ENCODE peak calls at places on chromosomes 3 and 15, in seven cellular contexts. One of them, this sample, is unnamed.

GRCh38 chr3:13073042-13073906 is at the start of gene IQSEC1:
- DNase-seq in spleen: peak; percentile 94
- DNase-seq in ovary: peak; percentile 66
- DNase-seq in transverse colon: peak; percentile 65
- DNase-seq in breast epithelium: no peak
- DNase-seq in GM12892: peak; percentile 86
- DNase-seq in body of pancreas: peak; percentile 31
- DNase-seq in this sample: no peak

GRCh38 chr3:42803800-42804112 is 534 bp downstream of the HIGD1A start:
- DNase-seq in ovary: peak; percentile 64
- DNase-seq in body of pancreas: peak; percentile 49
- DNase-seq in GM12892: peak; percentile 24
- DNase-seq in transverse colon: peak; percentile 39
- DNase-seq in breast epithelium: no peak
- DNase-seq in spleen: peak; percentile 89
- DNase-seq in this sample: peak; percentile 72

GRCh38 chr3:25384471-25384870 is 43.6 kb upstream of the RARB start:
- DNase-seq in ovary: no peak
- DNase-seq in body of pancreas: no peak
- DNase-seq in GM12892: no peak
- DNase-seq in breast epithelium: no peak
- DNase-seq in transverse colon: no peak
- DNase-seq in spleen: no peak
- DNase-seq in this sample: no peak

GRCh38 chr3:14528081-14528480 is 12.1 kb downstream of the GRIP2 start:
- DNase-seq in body of pancreas: no peak
- DNase-seq in spleen: no peak
- DNase-seq in ovary: no peak
- DNase-seq in transverse colon: no peak
- DNase-seq in breast epithelium: no peak
- DNase-seq in GM12892: no peak
- DNase-seq in this sample: no peak

GRCh38 chr3:156535162-156535627 is 19.7 kb downstream of the SSR3 start:
- DNase-seq in spleen: no peak
- DNase-seq in body of pancreas: peak; percentile 79
- DNase-seq in transverse colon: peak; percentile 51
- DNase-seq in ovary: peak; percentile 59
- DNase-seq in breast epithelium: no peak
- DNase-seq in GM12892: no peak
- DNase-seq in this sample: no peak

GRCh38 chr3:63655519-63655918 is 3.0 kb downstream of the SNTN start:
- DNase-seq in breast epithelium: no peak
- DNase-seq in body of pancreas: no peak
- DNase-seq in transverse colon: no peak
- DNase-seq in GM12892: no peak
- DNase-seq in spleen: no peak
- DNase-seq in ovary: no peak
- DNase-seq in this sample: no peak

GRCh38 chr3:111758642-111759041 is 100.4 kb upstream of the PHLDB2 start:
- DNase-seq in spleen: no peak
- DNase-seq in transverse colon: no peak
- DNase-seq in breast epithelium: no peak
- DNase-seq in ovary: no peak
- DNase-seq in body of pancreas: no peak
- DNase-seq in GM12892: no peak
- DNase-seq in this sample: no peak

GRCh38 chr3:112308151-112308911 is 14.3 kb upstream of the SLC9C1 start:
- DNase-seq in GM12892: no peak
- DNase-seq in breast epithelium: no peak
- DNase-seq in transverse colon: no peak
- DNase-seq in body of pancreas: peak; percentile 31
- DNase-seq in ovary: no peak
- DNase-seq in spleen: no peak
- DNase-seq in this sample: no peak

GRCh38 chr3:125357837-125358236 is 17.3 kb downstream of the ZNF148 start:
- DNase-seq in ovary: no peak
- DNase-seq in breast epithelium: no peak
- DNase-seq in transverse colon: no peak
- DNase-seq in spleen: no peak
- DNase-seq in GM12892: no peak
- DNase-seq in body of pancreas: no peak
- DNase-seq in this sample: no peak

GRCh38 chr3:125356140-125357026 is 18.7 kb downstream of the ZNF148 start:
- DNase-seq in transverse colon: no peak
- DNase-seq in spleen: no peak
- DNase-seq in ovary: no peak
- DNase-seq in body of pancreas: no peak
- DNase-seq in GM12892: no peak
- DNase-seq in breast epithelium: no peak
- DNase-seq in this sample: no peak

GRCh38 chr3:125359700-125360099 is 15.4 kb downstream of the ZNF148 start:
- DNase-seq in transverse colon: no peak
- DNase-seq in ovary: no peak
- DNase-seq in spleen: no peak
- DNase-seq in body of pancreas: no peak
- DNase-seq in GM12892: no peak
- DNase-seq in breast epithelium: no peak
- DNase-seq in this sample: no peak

GRCh38 chr3:125358923-125359322 is 16.2 kb downstream of the ZNF148 start:
- DNase-seq in GM12892: no peak
- DNase-seq in breast epithelium: no peak
- DNase-seq in body of pancreas: no peak
- DNase-seq in transverse colon: no peak
- DNase-seq in spleen: no peak
- DNase-seq in ovary: no peak
- DNase-seq in this sample: no peak

DNA sequence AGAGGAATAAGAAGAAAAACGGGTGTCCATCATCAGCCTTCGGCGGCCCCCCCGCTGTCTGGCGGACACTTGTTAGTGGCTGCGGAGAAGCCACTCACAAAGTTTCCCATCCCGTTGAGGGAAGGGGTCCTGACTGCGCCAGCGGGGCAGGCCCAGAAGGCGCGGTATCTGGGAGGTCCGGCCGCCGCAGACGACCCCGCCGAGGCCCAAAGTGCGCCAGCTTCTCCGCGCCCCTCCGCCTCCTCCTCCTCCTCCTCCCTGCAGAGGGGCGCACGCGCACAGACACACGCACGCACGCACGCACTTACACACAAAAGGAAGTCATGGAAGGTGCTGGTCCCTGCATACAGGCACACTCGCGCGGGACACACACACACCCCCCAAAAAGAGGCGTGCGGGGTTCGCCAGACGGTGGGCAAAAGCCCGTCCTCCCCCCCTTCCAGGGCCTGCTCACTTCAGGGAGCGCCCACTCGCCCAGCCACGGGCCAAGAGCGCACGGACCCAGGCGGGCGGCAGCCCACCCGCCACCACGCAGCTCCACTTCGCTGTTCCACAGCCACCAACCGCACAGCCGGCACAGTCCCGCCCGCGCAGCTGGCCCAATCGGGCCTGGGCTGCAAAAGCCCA is 18.0 kb downstream of the ZNF148 start:
- DNase-seq in transverse colon: peak; percentile 26
- DNase-seq in body of pancreas: peak; percentile 55
- DNase-seq in ovary: peak; percentile 73
- DNase-seq in GM12892: peak; percentile 58
- DNase-seq in spleen: peak; percentile 89
- DNase-seq in breast epithelium: no peak
- DNase-seq in this sample: no peak
- TF ChIP-seq POLR2A in transverse colon: no peak
- TF ChIP-seq POLR2A in body of pancreas: no peak
- TF ChIP-seq POLR2A in ovary: no peak
- TF ChIP-seq POLR2A in GM12892: peak; percentile 58
- TF ChIP-seq POLR2A in spleen: no peak
- TF ChIP-seq POLR2A in breast epithelium: no peak
- TF ChIP-seq POLR2A in this sample: no peak

DNA sequence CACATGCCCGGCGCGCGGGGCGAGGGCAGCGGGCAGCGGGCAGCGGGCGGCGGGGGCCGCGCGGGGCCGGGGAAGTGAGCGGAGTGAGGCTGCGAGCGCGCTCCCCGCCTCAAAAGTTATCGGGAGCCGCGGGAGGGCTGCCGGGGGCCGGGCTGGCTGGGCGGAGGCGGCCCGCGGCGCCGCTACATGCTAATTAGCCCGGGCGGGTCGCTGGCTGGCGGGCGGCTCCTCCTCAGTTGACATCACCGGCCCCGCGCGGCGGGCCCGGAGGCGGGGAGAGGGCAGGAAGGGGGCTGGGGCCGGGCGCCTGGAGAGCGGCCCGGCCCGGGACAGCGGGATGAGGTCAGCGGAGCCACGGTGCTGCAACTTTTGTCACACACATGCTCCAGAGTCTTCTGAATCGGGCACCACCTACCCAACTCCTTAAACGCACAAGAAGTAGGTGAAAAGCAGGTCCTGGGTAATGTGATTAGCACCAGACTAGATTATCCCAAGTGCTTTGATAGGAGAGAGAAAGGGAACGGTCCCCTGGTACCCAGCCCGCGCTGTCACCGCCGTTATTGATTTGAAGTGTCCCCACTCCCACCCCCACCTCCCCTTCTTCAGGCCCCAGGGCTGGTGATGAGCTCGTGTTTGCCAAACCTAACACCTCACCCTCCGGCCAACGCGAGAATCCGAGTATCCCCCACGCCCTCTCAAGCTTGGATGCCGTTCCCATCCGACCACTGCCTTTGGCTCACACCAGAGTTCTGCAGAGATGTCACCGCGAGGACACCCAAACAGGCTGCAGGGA is at the start of gene HEG1:
- DNase-seq in GM12892: peak; percentile 89
- DNase-seq in ovary: peak; percentile 89
- DNase-seq in breast epithelium: peak; percentile 75
- DNase-seq in transverse colon: peak; percentile 85
- DNase-seq in body of pancreas: peak; percentile 89
- DNase-seq in spleen: peak; percentile 96
- DNase-seq in this sample: peak; percentile 92
- TF ChIP-seq POLR2A in GM12892: no peak
- TF ChIP-seq POLR2A in ovary: peak; percentile 60
- TF ChIP-seq POLR2A in breast epithelium: no peak
- TF ChIP-seq POLR2A in transverse colon: peak; percentile 7
- TF ChIP-seq POLR2A in body of pancreas: peak; percentile 50
- TF ChIP-seq POLR2A in spleen: peak; percentile 22
- TF ChIP-seq POLR2A in this sample: peak; percentile 66

DNA sequence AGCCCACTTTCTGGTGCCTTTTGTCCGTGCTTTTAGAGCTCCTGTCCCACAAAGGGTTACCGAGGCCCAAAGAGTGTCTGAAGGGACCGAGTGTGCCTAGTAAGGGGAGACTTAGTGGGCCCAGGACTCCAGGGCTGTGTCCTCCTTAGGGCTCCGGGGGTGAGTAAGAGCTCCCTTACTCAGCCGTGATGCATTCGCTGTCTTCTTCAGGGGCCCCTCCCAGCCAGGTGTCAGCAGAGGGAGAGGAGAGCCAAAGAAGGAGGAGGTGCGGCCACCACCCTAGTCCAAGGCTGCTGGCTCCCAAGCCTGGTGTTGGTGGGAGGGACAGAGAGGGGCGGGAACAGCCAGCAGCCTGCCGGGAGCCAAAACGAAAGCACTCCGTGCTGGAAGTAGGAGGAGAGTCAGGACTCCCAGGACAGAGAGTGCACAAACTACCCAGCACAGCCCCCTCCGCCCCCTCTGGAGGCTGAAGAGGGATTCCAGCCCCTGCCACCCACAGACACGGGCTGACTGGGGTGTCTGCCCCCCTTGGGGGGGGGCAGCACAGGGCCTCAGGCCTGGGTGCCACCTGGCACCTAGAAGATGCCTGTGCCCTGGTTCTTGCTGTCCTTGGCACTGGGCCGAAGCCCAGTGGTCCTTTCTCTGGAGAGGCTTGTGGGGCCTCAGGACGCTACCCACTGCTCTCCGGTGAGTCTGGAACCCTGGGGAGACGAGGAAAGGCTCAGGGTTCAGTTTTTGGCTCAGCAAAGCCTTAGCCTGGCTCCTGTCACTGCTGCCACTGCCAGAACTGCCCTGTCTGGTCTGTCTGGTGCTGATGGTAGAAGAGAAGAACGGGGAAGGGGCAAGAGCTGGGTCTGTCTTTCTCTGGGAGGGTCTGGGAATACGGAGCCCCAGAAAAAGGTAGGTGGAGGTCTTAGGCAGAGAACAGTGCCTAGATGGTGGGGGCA is at the start of gene IL17RC:
- DNase-seq in GM12892: no peak
- DNase-seq in breast epithelium: peak; percentile 93
- DNase-seq in transverse colon: peak; percentile 92
- DNase-seq in body of pancreas: peak; percentile 94
- DNase-seq in ovary: peak; percentile 88
- DNase-seq in spleen: peak; percentile 90
- DNase-seq in this sample: peak; percentile 90
- TF ChIP-seq POLR2A in GM12892: no peak
- TF ChIP-seq POLR2A in breast epithelium: no peak
- TF ChIP-seq POLR2A in transverse colon: peak; percentile 76
- TF ChIP-seq POLR2A in body of pancreas: peak; percentile 74
- TF ChIP-seq POLR2A in ovary: peak; percentile 66
- TF ChIP-seq POLR2A in spleen: peak; percentile 20
- TF ChIP-seq POLR2A in this sample: peak; percentile 71

GRCh38 chr15:75577401-75578205 is 1.5 kb downstream of the PTPN9 start:
- DNase-seq in breast epithelium: no peak
- DNase-seq in GM12892: no peak
- DNase-seq in transverse colon: no peak
- DNase-seq in body of pancreas: no peak
- DNase-seq in ovary: no peak
- DNase-seq in spleen: no peak
- DNase-seq in this sample: no peak

GRCh38 chr15:75584121-75584520 is 5.0 kb upstream of the PTPN9 start:
- DNase-seq in body of pancreas: no peak
- DNase-seq in ovary: peak; percentile 47
- DNase-seq in breast epithelium: no peak
- DNase-seq in spleen: no peak
- DNase-seq in GM12892: no peak
- DNase-seq in transverse colon: no peak
- DNase-seq in this sample: no peak

GRCh38 chr15:75578206-75578947 is 738 bp downstream of the PTPN9 start:
- DNase-seq in ovary: peak; percentile 56
- DNase-seq in spleen: peak; percentile 89
- DNase-seq in transverse colon: peak; percentile 44
- DNase-seq in GM12892: peak; percentile 41
- DNase-seq in body of pancreas: peak; percentile 25
- DNase-seq in breast epithelium: no peak
- DNase-seq in this sample: peak; percentile 55

GRCh38 chr15:75583689-75584088 is 4.6 kb upstream of the PTPN9 start:
- DNase-seq in ovary: peak; percentile 51
- DNase-seq in breast epithelium: no peak
- DNase-seq in body of pancreas: no peak
- DNase-seq in transverse colon: no peak
- DNase-seq in GM12892: no peak
- DNase-seq in spleen: no peak
- DNase-seq in this sample: no peak

DNA sequence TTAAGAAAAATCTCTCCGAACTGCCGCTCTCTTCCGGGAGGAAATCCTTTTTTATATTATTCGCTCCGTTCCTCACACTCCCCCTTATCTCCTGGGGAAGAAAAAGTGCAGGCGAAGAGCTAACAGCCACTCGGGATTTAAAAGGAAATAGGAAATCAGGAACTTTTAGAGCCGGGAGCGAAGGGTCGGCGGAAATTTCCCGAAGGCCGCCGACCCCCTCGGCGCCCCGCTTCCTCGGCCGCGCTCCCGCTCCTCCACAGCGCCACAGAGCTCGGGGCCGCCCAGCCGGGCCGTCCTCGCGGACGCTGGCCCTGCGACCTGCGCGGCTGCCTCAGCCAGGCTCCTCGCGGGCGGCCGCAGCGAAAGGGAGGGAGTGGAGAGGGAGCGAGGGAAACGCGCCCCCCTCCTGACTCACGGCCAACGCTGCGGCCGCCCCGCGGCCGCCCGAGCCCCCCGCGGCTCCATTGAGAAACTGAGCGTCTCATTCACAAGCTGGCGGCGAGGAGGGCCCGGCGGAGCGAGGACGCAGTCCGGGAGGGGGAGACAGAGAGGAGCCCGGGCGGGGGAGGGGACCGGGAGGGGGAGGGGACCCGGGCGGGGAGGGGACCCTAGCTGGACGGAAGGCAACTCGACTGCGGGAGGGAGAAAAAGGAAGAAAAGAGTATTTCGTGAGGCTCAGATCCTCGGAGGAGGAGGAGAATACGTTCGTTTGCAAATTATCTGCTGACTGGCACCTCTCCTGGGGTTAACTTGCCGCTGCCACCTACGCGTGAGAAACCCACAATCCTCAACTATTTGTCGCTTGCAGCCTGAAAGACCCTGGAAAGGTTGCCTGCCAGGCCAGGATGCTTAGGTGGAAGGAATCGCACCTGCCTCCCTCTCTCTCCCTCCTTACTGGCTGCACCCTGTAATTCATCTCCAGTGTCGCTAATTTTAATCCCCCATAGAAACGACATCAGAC is at the start of gene PTPN9:
- DNase-seq in body of pancreas: peak; percentile 70
- DNase-seq in ovary: peak; percentile 84
- DNase-seq in breast epithelium: peak; percentile 76
- DNase-seq in GM12892: peak; percentile 61
- DNase-seq in spleen: peak; percentile 94
- DNase-seq in transverse colon: peak; percentile 85
- DNase-seq in this sample: peak; percentile 88
- TF ChIP-seq POLR2A in body of pancreas: peak; percentile 37
- TF ChIP-seq POLR2A in ovary: peak; percentile 30
- TF ChIP-seq POLR2A in breast epithelium: no peak
- TF ChIP-seq POLR2A in GM12892: peak; percentile 65
- TF ChIP-seq POLR2A in spleen: no peak
- TF ChIP-seq POLR2A in transverse colon: peak; percentile 50
- TF ChIP-seq POLR2A in this sample: no peak